ENCODE peak calls at places on chromosomes 5 and 9, in five cellular contexts. H is occipital lobe, Y is Calu3, V is hippocampal formation, Q is stomach. Z is an unnamed sample.

GRCh38 chr9:83432104-83432627 is 106.0 kb downstream of the FRMD3 start:
- DNase-seq in H (peak), Y (peak), V (peak), Q (peak), Z (no peak)

GRCh38 chr5:135843571-135844337 is 9.3 kb downstream of the SLC25A48 start:
- DNase-seq in H (peak), Y (peak), V (peak), Q (no peak), Z (peak)

GRCh38 chr5:57566914-57567313 is 84.3 kb upstream of the ACTBL2 start:
- DNase-seq in H (no peak), Y (no peak), V (no peak), Q (no peak), Z (no peak)

GRCh38 chr5:37757980-37758582 is 81.8 kb downstream of the GDNF start:
- DNase-seq in H (no peak), Y (no peak), V (no peak), Q (no peak), Z (no peak)

GRCh38 chr5:27437594-27438200 is 399.3 kb upstream of the CDH9 start:
- DNase-seq in H (no peak), Y (no peak), V (no peak), Q (no peak), Z (no peak)

GRCh38 chr5:67182406-67182805 is 14.2 kb downstream of the CD180 start:
- DNase-seq in H (peak), Y (peak), V (no peak), Q (no peak), Z (no peak)

GRCh38 chr5:646396-647201 is 34.5 kb downstream of the CEP72 start:
- DNase-seq in H (no peak), Y (no peak), V (no peak), Q (no peak), Z (no peak)

GRCh38 chr5:102910240-102911226 is 155.4 kb downstream of the PAM start:
- DNase-seq in H (no peak), Y (no peak), V (no peak), Q (no peak), Z (no peak)

GRCh38 chr9:106697390-106697789 is 165.6 kb upstream of the ZNF462 start:
- DNase-seq in H (no peak), Y (no peak), V (no peak), Q (no peak), Z (no peak)

GRCh38 chr5:173806270-173807035 is 81.7 kb upstream of the CPEB4 start:
- DNase-seq in H (no peak), Y (no peak), V (no peak), Q (no peak), Z (no peak)

GRCh38 chr5:140245926-140246325 is 57.0 kb downstream of the PFDN1 start:
- DNase-seq in H (no peak), Y (no peak), V (no peak), Q (no peak), Z (no peak)

GRCh38 chr9:113463418-113464285 is at the start of gene RGS3:
- DNase-seq in H (no peak), Y (peak), V (no peak), Q (peak), Z (no peak)

GRCh38 chr5:152527358-152528048 is 122.4 kb upstream of the NMUR2 start:
- DNase-seq in H (no peak), Y (no peak), V (no peak), Q (no peak), Z (no peak)

GRCh38 chr5:38329132-38329715 is 70.9 kb downstream of the EGFLAM start:
- DNase-seq in H (no peak), Y (peak), V (no peak), Q (no peak), Z (no peak)

GRCh38 chr9:104557179-104557634 is 11.8 kb upstream of the OR13C8 start:
- DNase-seq in H (no peak), Y (no peak), V (no peak), Q (no peak), Z (no peak)